ENCODE peak calls at places on chromosomes 1 and 21, in ten cellular contexts. V is HS-27A; S is transverse colon; Y is upper lobe of left lung; R is stimulated activated naive CD8-positive, alpha-beta T cell treated with anti-CD3 and anti-CD28 coated beads, Interleukin-15, amount 100 ng/mL, for 72 hours; E is stomach; O is NCI-H510A treated with DMSO at 0.1 percent for 48 hours; D is left kidney; Z is naive thymus-derived CD4-positive, alpha-beta T cell; B is stimulated activated CD8-positive, alpha-beta memory T cell treated with anti-CD3 and anti-CD28 coated beads, Interleukin-4, amount 100 ng/mL, for 1 hour. L is an unnamed sample.

GRCh38 chr1:234616644-234617043 is 6.7 kb upstream of the IRF2BP2 start:
- DNase-seq in V (no peak), S (no peak), Y (no peak), R (no peak), E (no peak), O (no peak), D (peak; percentile 29), Z (no peak), B (no peak), L (no peak)

GRCh38 chr1:30725450-30726095 is 2.2 kb upstream of the MATN1 start:
- DNase-seq in V (no peak), S (no peak), Y (no peak), R (no peak), E (no peak), O (no peak), D (no peak), Z (no peak), B (no peak), L (no peak)

GRCh38 chr1:228646717-228647522 is 88.4 kb upstream of the RHOU start:
- DNase-seq in V (peak; percentile 20), S (peak; percentile 26), Y (peak; percentile 86), R (peak; percentile 36), E (peak; percentile 32), O (peak; percentile 50), D (peak; percentile 47), Z (no peak), B (no peak), L (peak; percentile 60)

GRCh38 chr1:172723251-172723650 is 64.3 kb downstream of the FASLG start:
- DNase-seq in V (no peak), S (no peak), Y (no peak), R (no peak), E (no peak), O (no peak), D (no peak), Z (no peak), B (no peak), L (no peak)

GRCh38 chr1:205812271-205812877 is 624 bp downstream of the SLC41A1 start:
- DNase-seq in V (no peak), S (peak; percentile 14), Y (no peak), R (peak; percentile 24), E (no peak), O (peak; percentile 20), D (peak; percentile 77), Z (no peak), B (no peak), L (peak; percentile 31)

GRCh38 chr1:30778156-30778978 is 20.8 kb upstream of the LAPTM5 start:
- DNase-seq in V (peak; percentile 63), S (no peak), Y (no peak), R (no peak), E (peak; percentile 44), O (peak; percentile 45), D (peak; percentile 60), Z (no peak), B (no peak), L (no peak)

GRCh38 chr1:112011231-112011630 is 21.8 kb upstream of the KCND3 start:
- DNase-seq in V (no peak), S (no peak), Y (no peak), R (no peak), E (no peak), O (no peak), D (no peak), Z (no peak), B (no peak), L (no peak)

GRCh38 chr1:16068356-16069270 is 4.8 kb downstream of the FAM131C start:
- DNase-seq in V (no peak), S (no peak), Y (no peak), R (no peak), E (peak; percentile 54), O (no peak), D (no peak), Z (no peak), B (no peak), L (no peak)

GRCh38 chr1:47993881-47994625 is 3.1 kb downstream of the TRABD2B start:
- DNase-seq in V (no peak), S (no peak), Y (peak; percentile 84), R (no peak), E (no peak), O (no peak), D (no peak), Z (no peak), B (no peak), L (no peak)

GRCh38 chr1:196594700-196595099 is 13.5 kb downstream of the KCNT2 start:
- DNase-seq in V (no peak), S (no peak), Y (no peak), R (no peak), E (no peak), O (no peak), D (no peak), Z (no peak), B (no peak), L (no peak)

GRCh38 chr1:109821221-109821669 is 57.5 kb upstream of the EPS8L3 start:
- DNase-seq in V (peak; percentile 92), S (peak; percentile 34), Y (no peak), R (peak; percentile 34), E (no peak), O (no peak), D (no peak), Z (no peak), B (no peak), L (no peak)

GRCh38 chr1:55718758-55719671 is 503.9 kb upstream of the USP24 start:
- DNase-seq in V (peak; percentile 100), S (peak; percentile 47), Y (no peak), R (no peak), E (peak; percentile 27), O (no peak), D (peak; percentile 52), Z (no peak), B (no peak), L (no peak)

GRCh38 chr1:17377325-17377953 is 5.4 kb downstream of the PADI6 start:
- DNase-seq in V (no peak), S (no peak), Y (no peak), R (no peak), E (no peak), O (peak; percentile 95), D (peak; percentile 35), Z (no peak), B (no peak), L (no peak)

GRCh38 chr1:145977486-145978476 is 13.3 kb downstream of the POLR3GL start:
- DNase-seq in V (no peak), S (peak; percentile 84), Y (no peak), R (peak; percentile 79), E (peak; percentile 88), O (peak; percentile 95), D (peak; percentile 91), Z (peak; percentile 68), B (peak; percentile 58), L (peak; percentile 84)

GRCh38 chr21:27677547-27677946 is 710.7 kb upstream of the ADAMTS5 start:
- DNase-seq in V (peak; percentile 40), S (no peak), Y (no peak), R (no peak), E (no peak), O (no peak), D (no peak), Z (no peak), B (no peak), L (no peak)

GRCh38 chr1:19405761-19406481 is 79.4 kb downstream of the CAPZB start:
- DNase-seq in V (no peak), S (no peak), Y (no peak), R (no peak), E (no peak), O (peak; percentile 95), D (peak; percentile 92), Z (no peak), B (no peak), L (peak; percentile 89)

GRCh38 chr1:47230692-47231313 is 1.2 kb downstream of the TAL1 start:
- DNase-seq in V (no peak), S (no peak), Y (peak; percentile 83), R (peak; percentile 29), E (no peak), O (no peak), D (peak; percentile 63), Z (no peak), B (no peak), L (peak; percentile 54)

GRCh38 chr1:218361298-218362065 is 16.3 kb downstream of the TGFB2 start:
- DNase-seq in V (no peak), S (no peak), Y (no peak), R (no peak), E (no peak), O (peak; percentile 34), D (peak; percentile 75), Z (no peak), B (no peak), L (peak; percentile 22)

GRCh38 chr1:215375386-215375785 is 191.7 kb upstream of the KCTD3 start:
- DNase-seq in V (no peak), S (no peak), Y (no peak), R (no peak), E (no peak), O (no peak), D (no peak), Z (no peak), B (no peak), L (no peak)

GRCh38 chr1:181513786-181514297 is 30.5 kb downstream of the CACNA1E start:
- DNase-seq in V (no peak), S (no peak), Y (no peak), R (no peak), E (no peak), O (peak; percentile 93), D (no peak), Z (no peak), B (no peak), L (peak; percentile 49)

GRCh38 chr1:58790313-58790712 is 6.5 kb upstream of the JUN start:
- DNase-seq in V (no peak), S (no peak), Y (no peak), R (no peak), E (no peak), O (no peak), D (no peak), Z (no peak), B (no peak), L (no peak)

GRCh38 chr21:16569679-16570078 is 839.9 kb downstream of the USP25 start:
- DNase-seq in V (peak; percentile 84), S (no peak), Y (no peak), R (no peak), E (no peak), O (no peak), D (no peak), Z (no peak), B (no peak), L (no peak)

GRCh38 chr1:109815809-109816791 is 52.4 kb upstream of the EPS8L3 start:
- DNase-seq in V (no peak), S (peak; percentile 42), Y (peak; percentile 17), R (no peak), E (no peak), O (no peak), D (no peak), Z (no peak), B (no peak), L (peak; percentile 73)

GRCh38 chr1:58814251-58815068 is 30.6 kb upstream of the JUN start:
- DNase-seq in V (no peak), S (peak; percentile 86), Y (peak; percentile 92), R (no peak), E (peak; percentile 86), O (no peak), D (peak; percentile 72), Z (no peak), B (no peak), L (no peak)

GRCh38 chr1:41626616-41627375 is 142.3 kb upstream of the EDN2 start:
- DNase-seq in V (peak; percentile 86), S (no peak), Y (peak; percentile 34), R (peak; percentile 73), E (no peak), O (no peak), D (peak; percentile 12), Z (no peak), B (no peak), L (no peak)

GRCh38 chr1:48953617-48954016 is 176.9 kb upstream of the BEND5 start:
- DNase-seq in V (no peak), S (no peak), Y (no peak), R (no peak), E (no peak), O (no peak), D (no peak), Z (no peak), B (no peak), L (no peak)

GRCh38 chr1:160097196-160097910 is 1.1 kb downstream of the IGSF8 start:
- DNase-seq in V (no peak), S (no peak), Y (no peak), R (peak; percentile 52), E (no peak), O (no peak), D (no peak), Z (no peak), B (no peak), L (no peak)

GRCh38 chr1:182634306-182635072 is 30.3 kb upstream of the RGS16 start:
- DNase-seq in V (no peak), S (no peak), Y (no peak), R (no peak), E (no peak), O (peak; percentile 66), D (peak; percentile 42), Z (no peak), B (no peak), L (no peak)